ENCODE peak calls at places on chromosome 2, in four cellular contexts. O is endothelial cell of umbilical vein, D is colonic mucosa, V is A549. K is an unnamed sample. For H3K4me1, the result is how much of the 10 kb centered on the place peaks cover.

GRCh38 chr2:209946539-209946938 is 55.9 kb upstream of the RPE start:
- DNase-seq in O (no peak), D (no peak), V (no peak), K (no peak)

GRCh38 chr2:194096402-194096801 is 1560.6 kb upstream of the SLC39A10 start:
- DNase-seq in O (no peak), D (no peak), V (no peak), K (no peak)

GRCh38 chr2:218879881-218880748 is 537 bp upstream of the WNT10A start:
- DNase-seq in O (no peak), D (peak), V (no peak), K (no peak)

GRCh38 chr2:188978291-188979081 is 4.3 kb downstream of the COL3A1 start:
- DNase-seq in O (peak), D (no peak), V (no peak), K (no peak)

GRCh38 chr2:67825476-67825875 is 237.3 kb downstream of the C1D start:
- DNase-seq in O (peak), D (no peak), V (no peak), K (peak)

GRCh38 chr2:101162561-101163330 is 11.6 kb upstream of the TBC1D8 start:
- DNase-seq in O (peak), D (peak), V (no peak), K (no peak)

GRCh38 chr2:204361738-204362137 is 183.5 kb upstream of the PARD3B start:
- DNase-seq in O (no peak), D (no peak), V (no peak), K (no peak)

GRCh38 chr2:48851161-48851560 is 95.6 kb upstream of the LHCGR start:
- DNase-seq in O (no peak), D (no peak), V (no peak), K (peak)

GRCh38 chr2:148965596-148966431 is 72.7 kb upstream of the LYPD6B start:
- DNase-seq in O (no peak), D (no peak), V (no peak), K (no peak)

GRCh38 chr2:31937741-31938140 is 73.1 kb downstream of the MEMO1 start:
- DNase-seq in O (no peak), D (no peak), V (no peak), K (peak)

GRCh38 chr2:20052872-20053281 is 1.4 kb upstream of the LAPTM4A start:
- DNase-seq in O (peak), D (peak), V (peak), K (peak)

GRCh38 chr2:69300650-69301049 is 86.4 kb downstream of the GFPT1 start:
- DNase-seq in O (no peak), D (no peak), V (no peak), K (no peak)

GRCh38 chr2:76169289-76169688 is 458.6 kb upstream of the GCFC2 start:
- DNase-seq in O (no peak), D (no peak), V (no peak), K (no peak)

GRCh38 chr2:240933966-240934700 is 28.0 kb downstream of the CROCC2 start:
- DNase-seq in O (no peak), D (peak), V (no peak), K (no peak)

GRCh38 chr2:19176172-19176852 is 182.1 kb downstream of the OSR1 start:
- DNase-seq in O (no peak), D (no peak), V (no peak), K (no peak)

GRCh38 chr2:12318427-12319057 is 398.2 kb upstream of the TRIB2 start:
- DNase-seq in O (no peak), D (peak), V (no peak), K (peak)

GRCh38 chr2:26489213-26489850 is 11.4 kb upstream of the OTOF start:
- DNase-seq in O (no peak), D (no peak), V (no peak), K (no peak)

GRCh38 chr2:199228887-199229819 is 228.6 kb downstream of the SATB2 start:
- DNase-seq in O (no peak), D (no peak), V (no peak), K (peak)

GRCh38 chr2:10285578-10286198 is 17.0 kb upstream of the HPCAL1 start:
- DNase-seq in O (peak), D (peak), V (peak), K (no peak)

GRCh38 chr2:186136860-186137259 is 349.2 kb upstream of the ZC3H15 start:
- DNase-seq in O (no peak), D (no peak), V (no peak), K (no peak)

GRCh38 chr2:174344716-174345472 is 10.1 kb downstream of the SP9 start:
- DNase-seq in O (peak), D (no peak), V (no peak), K (peak)

GRCh38 chr2:121019073-121019472 is 265.9 kb downstream of the TFCP2L1 start:
- DNase-seq in O (no peak), D (no peak), V (no peak), K (peak)

GRCh38 chr2:219171231-219171651 is 1.4 kb upstream of the SLC23A3 start:
- DNase-seq in O (peak), D (peak), V (peak), K (peak)

GRCh38 chr2:6769346-6769745 is 96.4 kb downstream of the CMPK2 start:
- DNase-seq in O (no peak), D (no peak), V (no peak), K (no peak)

GRCh38 chr2:186328848-186329247 is 157.2 kb upstream of the ZC3H15 start:
- DNase-seq in O (no peak), D (no peak), V (no peak), K (no peak)

GRCh38 chr2:27849558-27849957 is 40.6 kb downstream of the RBKS start:
- DNase-seq in O (no peak), D (no peak), V (no peak), K (no peak)

GRCh38 chr2:186740266-186740665 is 46.4 kb downstream of the FAM171B start:
- DNase-seq in O (no peak), D (no peak), V (no peak), K (no peak)

DNA sequence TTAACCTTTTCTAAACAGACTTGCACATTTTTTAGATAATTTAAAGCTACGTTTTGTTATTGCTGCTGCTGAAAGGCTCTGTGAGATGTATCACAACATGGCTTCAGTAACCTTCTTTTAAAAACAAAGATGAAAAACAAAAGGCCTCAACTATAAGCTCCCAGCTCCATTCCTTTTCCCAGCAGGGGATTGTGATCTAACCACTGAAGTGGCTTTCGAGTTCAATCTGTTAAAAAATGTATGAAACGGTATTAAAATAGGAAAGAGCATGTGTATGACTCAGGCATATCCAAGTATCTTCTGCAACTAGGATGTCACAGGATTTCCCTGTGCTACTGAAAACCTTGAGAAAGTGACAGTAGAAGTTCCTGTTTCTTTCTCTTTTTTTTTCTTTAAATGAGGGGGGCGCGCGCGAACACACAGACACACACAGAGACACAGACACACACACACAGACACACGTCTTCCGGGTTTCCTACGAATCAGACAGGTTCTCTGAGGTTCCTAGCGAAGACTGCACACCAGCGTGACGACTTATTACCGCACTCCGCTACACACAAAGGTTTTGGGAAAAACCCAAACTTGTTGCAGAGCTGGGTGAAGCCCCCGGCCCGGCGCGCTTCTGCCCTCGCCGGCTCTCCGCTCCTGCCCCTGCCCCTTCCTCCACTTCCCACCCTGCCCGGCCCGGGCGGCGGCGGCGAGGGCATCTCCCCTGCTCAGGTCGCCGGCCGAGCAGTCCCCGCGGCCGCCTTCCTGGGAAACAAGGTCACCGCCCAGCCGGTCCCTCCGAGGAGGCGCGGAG is 86.8 kb downstream of the RBMS1 start:
- DNase-seq in O (peak), D (peak), V (peak), K (no peak)
- TF ChIP-seq CTCF in O (no peak), D (no peak), V (no peak), K (no peak)

DNA sequence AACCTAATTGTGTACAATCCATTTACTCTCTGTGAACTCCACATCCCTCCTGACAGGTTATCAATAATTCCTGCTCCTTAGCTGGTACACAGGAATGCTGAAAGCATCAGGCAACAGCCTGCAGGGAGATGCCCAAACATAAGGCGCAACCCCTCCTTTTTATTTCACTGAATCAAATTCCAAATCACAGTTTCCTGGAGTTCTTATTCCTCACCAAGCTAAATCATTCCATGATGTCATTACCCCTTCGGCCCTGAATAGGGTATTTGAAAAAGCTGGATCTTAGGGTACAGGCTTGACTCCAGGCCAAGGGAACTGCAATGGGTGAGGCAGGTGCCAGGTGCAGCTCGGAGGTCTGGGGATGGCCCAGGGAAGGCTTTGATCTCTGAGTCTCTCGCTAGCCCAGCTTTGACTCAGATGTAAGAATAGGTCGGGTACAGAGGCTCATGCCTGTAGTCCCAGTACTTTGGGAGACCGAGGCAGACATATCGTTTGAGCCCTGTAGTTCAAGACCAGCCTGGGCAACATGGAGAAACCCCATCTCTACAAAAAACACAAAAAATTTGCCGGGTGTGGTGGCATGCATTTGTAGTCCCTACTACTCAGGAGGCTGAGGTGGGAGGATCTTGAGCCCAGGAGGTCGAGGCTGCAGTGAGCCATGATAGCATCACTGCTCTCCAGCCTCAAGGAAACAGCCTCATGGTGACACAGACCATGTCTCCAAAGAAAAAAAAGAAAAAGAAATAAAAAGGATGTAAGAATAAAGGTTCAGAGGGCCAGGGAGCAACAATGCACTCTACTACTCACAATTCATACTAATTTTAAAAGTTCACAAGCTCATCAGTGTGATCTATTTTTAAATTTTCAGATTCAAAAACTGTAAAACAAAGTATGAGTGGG is 6.8 kb downstream of the FHL2 start:
- DNase-seq in O (peak), D (no peak), V (no peak), K (no peak)
- H3K4me1 ChIP-seq in O (half or more), D (under half), V (half or more), K (under half)

GRCh38 chr2:102318437-102318836 is 7.1 kb downstream of the IL1RL1 start:
- DNase-seq in O (no peak), D (no peak), V (no peak), K (no peak)
- TF ChIP-seq CTCF in O (no peak), D (no peak), V (no peak), K (no peak)

DNA sequence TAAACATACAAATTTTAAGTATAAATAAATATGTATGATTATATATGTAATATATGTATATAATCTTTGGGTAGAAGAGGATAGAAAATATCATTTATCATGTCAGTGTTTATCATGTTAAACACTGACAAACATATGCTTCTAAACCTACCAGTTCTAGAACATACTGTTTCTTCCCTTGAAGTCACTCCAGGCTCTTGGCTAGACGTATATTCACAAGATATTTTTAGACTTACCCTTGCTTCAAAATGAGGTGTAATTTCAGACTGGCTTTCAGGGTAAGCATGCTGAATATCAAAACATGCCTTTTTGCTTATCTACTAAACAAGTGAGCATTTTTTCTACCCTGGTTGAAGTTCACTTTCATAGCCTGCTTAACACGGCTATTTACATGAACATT is 642.4 kb upstream of the PKDCC start:
- DNase-seq in O (no peak), D (no peak), V (no peak), K (no peak)
- H3K4me1 ChIP-seq in O (under half), D (under half), V (under half), K (under half)

GRCh38 chr2:57504787-57505186 is 541.8 kb upstream of the VRK2 start:
- DNase-seq in O (no peak), D (no peak), V (no peak), K (no peak)

GRCh38 chr2:57515366-57515765 is 531.2 kb upstream of the VRK2 start:
- DNase-seq in O (no peak), D (no peak), V (no peak), K (no peak)

DNA sequence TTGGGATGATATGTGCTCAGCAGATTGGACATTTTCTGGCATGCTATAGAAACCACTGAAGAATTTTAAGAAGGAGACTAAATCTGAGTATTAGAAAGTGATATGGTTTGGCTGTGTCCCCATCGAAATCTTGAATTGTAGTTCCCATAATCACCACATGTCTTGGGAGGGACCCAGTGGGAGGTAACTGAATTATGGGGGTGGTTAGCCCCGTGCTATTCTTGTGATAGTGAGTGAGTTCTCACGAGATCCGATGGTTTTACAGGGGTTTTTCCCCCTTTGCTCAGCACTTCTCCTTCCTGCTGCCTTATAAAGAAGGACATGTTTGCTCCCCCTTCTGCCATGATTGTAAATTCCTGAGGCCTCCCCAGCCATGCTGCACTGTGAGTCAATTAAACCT is 535.9 kb upstream of the VRK2 start:
- DNase-seq in O (no peak), D (no peak), V (no peak), K (no peak)
- TF ChIP-seq CTCF in O (no peak), D (no peak), V (no peak), K (no peak)